ENCODE peak calls at places on chromosome 22, in four cellular contexts. K, W, N and P are unnamed samples.

GRCh38 chr22:46297151-46297819 is 615 bp downstream of the GTSE1 start:
- DNase-seq in K (no peak), W (no peak), N (no peak), P (peak)

GRCh38 chr22:24069721-24070120 is 58.6 kb downstream of the CABIN1 start:
- DNase-seq in K (no peak), W (no peak), N (no peak), P (no peak)

GRCh38 chr22:30270841-30271240 is 4.2 kb upstream of the OSM start:
- DNase-seq in K (no peak), W (no peak), N (no peak), P (no peak)

GRCh38 chr22:26416670-26417270 is 12.3 kb upstream of the ASPHD2 start:
- DNase-seq in K (no peak), W (no peak), N (no peak), P (peak)

GRCh38 chr22:50532824-50533344 is 3.1 kb upstream of the TYMP start:
- DNase-seq in K (no peak), W (no peak), N (no peak), P (no peak)

GRCh38 chr22:30575011-30575671 is 676 bp upstream of the GAL3ST1 start:
- DNase-seq in K (no peak), W (no peak), N (no peak), P (no peak)

GRCh38 chr22:31102441-31103081 is 4.8 kb downstream of the SELENOM start:
- DNase-seq in K (no peak), W (no peak), N (no peak), P (peak)

GRCh38 chr22:25760294-25760693 is 18.3 kb downstream of the MYO18B start:
- DNase-seq in K (no peak), W (no peak), N (no peak), P (no peak)

GRCh38 chr22:36360011-36360410 is 27.8 kb downstream of the MYH9 start:
- DNase-seq in K (no peak), W (no peak), N (no peak), P (no peak)

GRCh38 chr22:35648066-35649025 is at the start of gene APOL6:
- DNase-seq in K (no peak), W (peak), N (no peak), P (no peak)

GRCh38 chr22:45344339-45344738 is 34.6 kb downstream of the FAM118A start:
- DNase-seq in K (no peak), W (no peak), N (no peak), P (no peak)

GRCh38 chr22:22870577-22871398 is 16.8 kb upstream of the IGLL5 start:
- DNase-seq in K (no peak), W (no peak), N (no peak), P (no peak)

GRCh38 chr22:45629469-45630089 is 42.1 kb upstream of the ATXN10 start:
- DNase-seq in K (no peak), W (no peak), N (no peak), P (no peak)

GRCh38 chr22:50014655-50015401 is 2.3 kb upstream of the IL17REL start:
- DNase-seq in K (no peak), W (no peak), N (no peak), P (no peak)

GRCh38 chr22:35712672-35713071 is 5.0 kb upstream of the APOL5 start:
- DNase-seq in K (no peak), W (no peak), N (no peak), P (no peak)

GRCh38 chr22:27603823-27604190 is 197.7 kb downstream of the MN1 start:
- DNase-seq in K (no peak), W (no peak), N (no peak), P (no peak)

GRCh38 chr22:24335529-24335928 is 64.9 kb downstream of the SPECC1L start:
- DNase-seq in K (no peak), W (no peak), N (no peak), P (no peak)

GRCh38 chr22:48151641-48152040 is 1389.2 kb downstream of the TBC1D22A start:
- DNase-seq in K (no peak), W (no peak), N (no peak), P (no peak)

GRCh38 chr22:49460662-49461371 is 366.9 kb downstream of the BRD1 start:
- DNase-seq in K (no peak), W (no peak), N (no peak), P (no peak)

GRCh38 chr22:18121436-18122253 is 11.0 kb downstream of the TUBA8 start:
- DNase-seq in K (no peak), W (no peak), N (no peak), P (no peak)

GRCh38 chr22:26308467-26308866 is 120.6 kb upstream of the ASPHD2 start:
- DNase-seq in K (no peak), W (no peak), N (no peak), P (no peak)

GRCh38 chr22:49009359-49010063 is 818.2 kb downstream of the BRD1 start:
- DNase-seq in K (no peak), W (no peak), N (no peak), P (no peak)

GRCh38 chr22:39943941-39944624 is 16.1 kb upstream of the TMA7B start:
- DNase-seq in K (no peak), W (no peak), N (no peak), P (no peak)

GRCh38 chr22:34490911-34491310 is 570.6 kb upstream of the LARGE1 start:
- DNase-seq in K (no peak), W (no peak), N (no peak), P (no peak)

GRCh38 chr22:23376256-23376655 is 195.9 kb downstream of the BCR start:
- DNase-seq in K (no peak), W (no peak), N (no peak), P (peak)

GRCh38 chr22:50284479-50284878 is 14.3 kb upstream of the MAPK11 start:
- DNase-seq in K (no peak), W (no peak), N (no peak), P (no peak)